ENCODE peak calls at places on chromosomes 11 and 22, in ten cellular contexts. One of them, this sample, is unnamed.

GRCh38 chr11:70699294-70700221 is 301.2 kb downstream of the CTTN start:
- DNase-seq in activated CD8-positive, alpha-beta memory T cell treated with anti-CD3 and anti-CD28 coated beads, Interleukin-2, amount 10 ng/mL, durations not matched to agents 7 days and 5 days: no peak
- DNase-seq in M059J: no peak
- DNase-seq in fibroblast of mammary gland: no peak
- DNase-seq in AG09309: no peak
- DNase-seq in CD4-positive, alpha-beta memory T cell: no peak
- DNase-seq in stimulated activated CD4-positive, alpha-beta T cell treated with anti-CD3 and anti-CD28 coated beads, TNF-alpha, amount 100 ng/mL, for 48 hours: no peak
- DNase-seq in NCI-H1105: no peak
- DNase-seq in adipocyte: no peak
- DNase-seq in activated CD4-positive, alpha-beta T cell treated with anti-CD3 and anti-CD28 coated beads for 24 hours: no peak
- DNase-seq in this sample: no peak

GRCh38 chr22:28917747-28918543 is 34.6 kb downstream of the ZNRF3 start:
- DNase-seq in NCI-H1105: peak; percentile 22
- DNase-seq in adipocyte: no peak
- DNase-seq in fibroblast of mammary gland: peak; percentile 26
- DNase-seq in AG09309: no peak
- DNase-seq in activated CD4-positive, alpha-beta T cell treated with anti-CD3 and anti-CD28 coated beads for 24 hours: no peak
- DNase-seq in M059J: no peak
- DNase-seq in CD4-positive, alpha-beta memory T cell: no peak
- DNase-seq in activated CD8-positive, alpha-beta memory T cell treated with anti-CD3 and anti-CD28 coated beads, Interleukin-2, amount 10 ng/mL, durations not matched to agents 7 days and 5 days: no peak
- DNase-seq in stimulated activated CD4-positive, alpha-beta T cell treated with anti-CD3 and anti-CD28 coated beads, TNF-alpha, amount 100 ng/mL, for 48 hours: no peak
- DNase-seq in this sample: no peak

GRCh38 chr11:69449320-69450063 is 32.0 kb upstream of the LINC01488 start:
- DNase-seq in stimulated activated CD4-positive, alpha-beta T cell treated with anti-CD3 and anti-CD28 coated beads, TNF-alpha, amount 100 ng/mL, for 48 hours: no peak
- DNase-seq in fibroblast of mammary gland: no peak
- DNase-seq in M059J: no peak
- DNase-seq in AG09309: no peak
- DNase-seq in activated CD8-positive, alpha-beta memory T cell treated with anti-CD3 and anti-CD28 coated beads, Interleukin-2, amount 10 ng/mL, durations not matched to agents 7 days and 5 days: no peak
- DNase-seq in adipocyte: peak; percentile 71
- DNase-seq in activated CD4-positive, alpha-beta T cell treated with anti-CD3 and anti-CD28 coated beads for 24 hours: no peak
- DNase-seq in CD4-positive, alpha-beta memory T cell: no peak
- DNase-seq in NCI-H1105: no peak
- DNase-seq in this sample: no peak

GRCh38 chr11:72378704-72379383 is 55.5 kb downstream of the CLPB start:
- DNase-seq in CD4-positive, alpha-beta memory T cell: no peak
- DNase-seq in fibroblast of mammary gland: peak; percentile 59
- DNase-seq in stimulated activated CD4-positive, alpha-beta T cell treated with anti-CD3 and anti-CD28 coated beads, TNF-alpha, amount 100 ng/mL, for 48 hours: no peak
- DNase-seq in AG09309: peak; percentile 18
- DNase-seq in activated CD4-positive, alpha-beta T cell treated with anti-CD3 and anti-CD28 coated beads for 24 hours: no peak
- DNase-seq in adipocyte: no peak
- DNase-seq in M059J: peak; percentile 8
- DNase-seq in NCI-H1105: no peak
- DNase-seq in activated CD8-positive, alpha-beta memory T cell treated with anti-CD3 and anti-CD28 coated beads, Interleukin-2, amount 10 ng/mL, durations not matched to agents 7 days and 5 days: no peak
- DNase-seq in this sample: no peak

GRCh38 chr22:45131749-45132148 is 32.0 kb upstream of the NUP50 start:
- DNase-seq in activated CD8-positive, alpha-beta memory T cell treated with anti-CD3 and anti-CD28 coated beads, Interleukin-2, amount 10 ng/mL, durations not matched to agents 7 days and 5 days: no peak
- DNase-seq in fibroblast of mammary gland: no peak
- DNase-seq in M059J: no peak
- DNase-seq in stimulated activated CD4-positive, alpha-beta T cell treated with anti-CD3 and anti-CD28 coated beads, TNF-alpha, amount 100 ng/mL, for 48 hours: no peak
- DNase-seq in CD4-positive, alpha-beta memory T cell: no peak
- DNase-seq in AG09309: no peak
- DNase-seq in activated CD4-positive, alpha-beta T cell treated with anti-CD3 and anti-CD28 coated beads for 24 hours: no peak
- DNase-seq in adipocyte: no peak
- DNase-seq in NCI-H1105: no peak
- DNase-seq in this sample: no peak

GRCh38 chr11:59186130-59186594 is 14.2 kb downstream of the DTX4 start:
- DNase-seq in activated CD8-positive, alpha-beta memory T cell treated with anti-CD3 and anti-CD28 coated beads, Interleukin-2, amount 10 ng/mL, durations not matched to agents 7 days and 5 days: no peak
- DNase-seq in stimulated activated CD4-positive, alpha-beta T cell treated with anti-CD3 and anti-CD28 coated beads, TNF-alpha, amount 100 ng/mL, for 48 hours: no peak
- DNase-seq in adipocyte: peak; percentile 26
- DNase-seq in NCI-H1105: no peak
- DNase-seq in AG09309: no peak
- DNase-seq in CD4-positive, alpha-beta memory T cell: peak; percentile 44
- DNase-seq in activated CD4-positive, alpha-beta T cell treated with anti-CD3 and anti-CD28 coated beads for 24 hours: peak; percentile 30
- DNase-seq in fibroblast of mammary gland: no peak
- DNase-seq in M059J: peak; percentile 30
- DNase-seq in this sample: peak; percentile 36

GRCh38 chr11:102494216-102494615 is 36.3 kb downstream of the MMP7 start:
- DNase-seq in fibroblast of mammary gland: peak; percentile 81
- DNase-seq in NCI-H1105: no peak
- DNase-seq in adipocyte: no peak
- DNase-seq in CD4-positive, alpha-beta memory T cell: no peak
- DNase-seq in activated CD8-positive, alpha-beta memory T cell treated with anti-CD3 and anti-CD28 coated beads, Interleukin-2, amount 10 ng/mL, durations not matched to agents 7 days and 5 days: no peak
- DNase-seq in activated CD4-positive, alpha-beta T cell treated with anti-CD3 and anti-CD28 coated beads for 24 hours: no peak
- DNase-seq in AG09309: peak; percentile 46
- DNase-seq in M059J: peak; percentile 89
- DNase-seq in stimulated activated CD4-positive, alpha-beta T cell treated with anti-CD3 and anti-CD28 coated beads, TNF-alpha, amount 100 ng/mL, for 48 hours: no peak
- DNase-seq in this sample: no peak

GRCh38 chr22:46097268-46097900 is 52.9 kb upstream of the PPARA start:
- DNase-seq in activated CD8-positive, alpha-beta memory T cell treated with anti-CD3 and anti-CD28 coated beads, Interleukin-2, amount 10 ng/mL, durations not matched to agents 7 days and 5 days: no peak
- DNase-seq in NCI-H1105: no peak
- DNase-seq in stimulated activated CD4-positive, alpha-beta T cell treated with anti-CD3 and anti-CD28 coated beads, TNF-alpha, amount 100 ng/mL, for 48 hours: no peak
- DNase-seq in adipocyte: no peak
- DNase-seq in fibroblast of mammary gland: no peak
- DNase-seq in CD4-positive, alpha-beta memory T cell: no peak
- DNase-seq in AG09309: no peak
- DNase-seq in M059J: no peak
- DNase-seq in activated CD4-positive, alpha-beta T cell treated with anti-CD3 and anti-CD28 coated beads for 24 hours: no peak
- DNase-seq in this sample: no peak

GRCh38 chr11:119482561-119483001 is 59.6 kb upstream of the THY1 start:
- DNase-seq in activated CD4-positive, alpha-beta T cell treated with anti-CD3 and anti-CD28 coated beads for 24 hours: no peak
- DNase-seq in CD4-positive, alpha-beta memory T cell: no peak
- DNase-seq in activated CD8-positive, alpha-beta memory T cell treated with anti-CD3 and anti-CD28 coated beads, Interleukin-2, amount 10 ng/mL, durations not matched to agents 7 days and 5 days: peak; percentile 35
- DNase-seq in NCI-H1105: no peak
- DNase-seq in stimulated activated CD4-positive, alpha-beta T cell treated with anti-CD3 and anti-CD28 coated beads, TNF-alpha, amount 100 ng/mL, for 48 hours: no peak
- DNase-seq in M059J: no peak
- DNase-seq in adipocyte: no peak
- DNase-seq in fibroblast of mammary gland: no peak
- DNase-seq in AG09309: no peak
- DNase-seq in this sample: no peak

GRCh38 chr11:7673724-7674434 is 579 bp upstream of the CYB5R2 start:
- DNase-seq in activated CD8-positive, alpha-beta memory T cell treated with anti-CD3 and anti-CD28 coated beads, Interleukin-2, amount 10 ng/mL, durations not matched to agents 7 days and 5 days: no peak
- DNase-seq in fibroblast of mammary gland: peak; percentile 40
- DNase-seq in M059J: no peak
- DNase-seq in activated CD4-positive, alpha-beta T cell treated with anti-CD3 and anti-CD28 coated beads for 24 hours: no peak
- DNase-seq in NCI-H1105: peak; percentile 28
- DNase-seq in CD4-positive, alpha-beta memory T cell: no peak
- DNase-seq in adipocyte: no peak
- DNase-seq in AG09309: no peak
- DNase-seq in stimulated activated CD4-positive, alpha-beta T cell treated with anti-CD3 and anti-CD28 coated beads, TNF-alpha, amount 100 ng/mL, for 48 hours: no peak
- DNase-seq in this sample: no peak

GRCh38 chr11:86464509-86465221 is 90.0 kb downstream of the CCDC81 start:
- DNase-seq in M059J: no peak
- DNase-seq in activated CD8-positive, alpha-beta memory T cell treated with anti-CD3 and anti-CD28 coated beads, Interleukin-2, amount 10 ng/mL, durations not matched to agents 7 days and 5 days: no peak
- DNase-seq in adipocyte: no peak
- DNase-seq in fibroblast of mammary gland: no peak
- DNase-seq in NCI-H1105: no peak
- DNase-seq in AG09309: no peak
- DNase-seq in stimulated activated CD4-positive, alpha-beta T cell treated with anti-CD3 and anti-CD28 coated beads, TNF-alpha, amount 100 ng/mL, for 48 hours: no peak
- DNase-seq in activated CD4-positive, alpha-beta T cell treated with anti-CD3 and anti-CD28 coated beads for 24 hours: no peak
- DNase-seq in CD4-positive, alpha-beta memory T cell: no peak
- DNase-seq in this sample: no peak

GRCh38 chr11:81359476-81359875 is 1374.2 kb downstream of the FAM181B start:
- DNase-seq in CD4-positive, alpha-beta memory T cell: no peak
- DNase-seq in AG09309: no peak
- DNase-seq in activated CD8-positive, alpha-beta memory T cell treated with anti-CD3 and anti-CD28 coated beads, Interleukin-2, amount 10 ng/mL, durations not matched to agents 7 days and 5 days: no peak
- DNase-seq in activated CD4-positive, alpha-beta T cell treated with anti-CD3 and anti-CD28 coated beads for 24 hours: no peak
- DNase-seq in M059J: peak; percentile 9
- DNase-seq in stimulated activated CD4-positive, alpha-beta T cell treated with anti-CD3 and anti-CD28 coated beads, TNF-alpha, amount 100 ng/mL, for 48 hours: no peak
- DNase-seq in NCI-H1105: no peak
- DNase-seq in adipocyte: no peak
- DNase-seq in fibroblast of mammary gland: peak; percentile 2
- DNase-seq in this sample: no peak

GRCh38 chr11:75815345-75815983 is 454 bp downstream of the UVRAG start:
- DNase-seq in activated CD8-positive, alpha-beta memory T cell treated with anti-CD3 and anti-CD28 coated beads, Interleukin-2, amount 10 ng/mL, durations not matched to agents 7 days and 5 days: peak; percentile 65
- DNase-seq in stimulated activated CD4-positive, alpha-beta T cell treated with anti-CD3 and anti-CD28 coated beads, TNF-alpha, amount 100 ng/mL, for 48 hours: peak; percentile 8
- DNase-seq in fibroblast of mammary gland: peak; percentile 25
- DNase-seq in M059J: peak; percentile 63
- DNase-seq in NCI-H1105: peak; percentile 19
- DNase-seq in adipocyte: peak; percentile 68
- DNase-seq in activated CD4-positive, alpha-beta T cell treated with anti-CD3 and anti-CD28 coated beads for 24 hours: no peak
- DNase-seq in AG09309: no peak
- DNase-seq in CD4-positive, alpha-beta memory T cell: peak; percentile 40
- DNase-seq in this sample: peak; percentile 60

GRCh38 chr22:32583074-32583677 is 108.6 kb downstream of the FBXO7 start:
- DNase-seq in adipocyte: no peak
- DNase-seq in AG09309: no peak
- DNase-seq in CD4-positive, alpha-beta memory T cell: no peak
- DNase-seq in stimulated activated CD4-positive, alpha-beta T cell treated with anti-CD3 and anti-CD28 coated beads, TNF-alpha, amount 100 ng/mL, for 48 hours: no peak
- DNase-seq in fibroblast of mammary gland: no peak
- DNase-seq in NCI-H1105: no peak
- DNase-seq in activated CD4-positive, alpha-beta T cell treated with anti-CD3 and anti-CD28 coated beads for 24 hours: no peak
- DNase-seq in activated CD8-positive, alpha-beta memory T cell treated with anti-CD3 and anti-CD28 coated beads, Interleukin-2, amount 10 ng/mL, durations not matched to agents 7 days and 5 days: no peak
- DNase-seq in M059J: no peak
- DNase-seq in this sample: no peak